ENCODE peak calls at places on chromosomes 12 and 14, in ten cellular contexts. C is DMS 273 treated with DMSO at 0.1 percent for 48 hours, W is RPMI7951, T is T-cell, B is foreskin keratinocyte, G is choroid plexus epithelial cell, I is anterior cingulate cortex, N is foreskin fibroblast, D is brain pericyte, Z is NCI-H345. F is an unnamed sample.

GRCh38 chr12:68451261-68452091 is 119.3 kb upstream of the MDM1 start:
- DNase-seq in C (no peak), W (peak), T (no peak), B (peak), G (peak), I (peak), N (peak), D (no peak), Z (peak), F (peak)

GRCh38 chr14:20610002-20610765 is 19.0 kb upstream of the RNASE12 start:
- DNase-seq in C (peak), W (peak), T (peak), B (peak), G (peak), I (peak), N (peak), D (no peak), Z (peak), F (peak)

GRCh38 chr14:73026243-73026844 is 562 bp downstream of the ZFYVE1 start:
- DNase-seq in C (no peak), W (no peak), T (no peak), B (no peak), G (no peak), I (no peak), N (no peak), D (no peak), Z (no peak), F (no peak)

GRCh38 chr12:131279281-131279921 is 325.7 kb downstream of the ADGRD1 start:
- DNase-seq in C (no peak), W (no peak), T (no peak), B (no peak), G (no peak), I (no peak), N (no peak), D (no peak), Z (no peak), F (no peak)

GRCh38 chr12:6958609-6959375 is 7.6 kb downstream of the PTPN6 start:
- DNase-seq in C (no peak), W (no peak), T (peak), B (no peak), G (no peak), I (no peak), N (no peak), D (no peak), Z (no peak), F (no peak)

GRCh38 chr14:103861413-103862392 is 14.3 kb upstream of the PPP1R13B start:
- DNase-seq in C (no peak), W (no peak), T (no peak), B (no peak), G (no peak), I (no peak), N (no peak), D (no peak), Z (no peak), F (no peak)

GRCh38 chr12:103495158-103495782 is 498 bp downstream of the C12orf42 start:
- DNase-seq in C (peak), W (no peak), T (peak), B (no peak), G (no peak), I (peak), N (no peak), D (no peak), Z (peak), F (no peak)

GRCh38 chr12:47551426-47551851 is 154.4 kb downstream of the RPAP3 start:
- DNase-seq in C (peak), W (peak), T (no peak), B (peak), G (peak), I (no peak), N (peak), D (no peak), Z (no peak), F (peak)

GRCh38 chr14:20782280-20782890 is 1.3 kb downstream of the RNASE6 start:
- DNase-seq in C (no peak), W (peak), T (peak), B (no peak), G (no peak), I (no peak), N (no peak), D (no peak), Z (no peak), F (no peak)

GRCh38 chr14:84520711-84521338 is 1009.1 kb upstream of the FLRT2 start:
- DNase-seq in C (no peak), W (no peak), T (no peak), B (no peak), G (peak), I (no peak), N (no peak), D (no peak), Z (no peak), F (peak)

GRCh38 chr14:82451675-82452074 is 918.0 kb upstream of the SEL1L start:
- DNase-seq in C (no peak), W (no peak), T (no peak), B (no peak), G (no peak), I (no peak), N (no peak), D (no peak), Z (no peak), F (no peak)

GRCh38 chr14:87896393-87897380 is 96.3 kb downstream of the GALC start:
- DNase-seq in C (peak), W (peak), T (no peak), B (peak), G (peak), I (no peak), N (peak), D (no peak), Z (peak), F (peak)

GRCh38 chr12:131642101-131642540 is 68.8 kb upstream of the SFSWAP start:
- DNase-seq in C (no peak), W (no peak), T (no peak), B (no peak), G (no peak), I (no peak), N (no peak), D (no peak), Z (no peak), F (no peak)

GRCh38 chr12:57887631-57888406 is 41.3 kb upstream of the CTDSP2 start:
- DNase-seq in C (peak), W (peak), T (no peak), B (peak), G (peak), I (peak), N (peak), D (no peak), Z (peak), F (peak)

GRCh38 chr12:125015680-125016310 is 22.4 kb downstream of the BRI3BP start:
- DNase-seq in C (no peak), W (peak), T (no peak), B (no peak), G (no peak), I (peak), N (no peak), D (no peak), Z (peak), F (no peak)

GRCh38 chr14:24307575-24308341 is at the start of gene CIDEB:
- DNase-seq in C (no peak), W (peak), T (peak), B (peak), G (peak), I (peak), N (peak), D (no peak), Z (peak), F (peak)

GRCh38 chr12:59452746-59453145 is 143.1 kb upstream of the SLC16A7 start:
- DNase-seq in C (peak), W (peak), T (no peak), B (no peak), G (no peak), I (no peak), N (no peak), D (no peak), Z (no peak), F (peak)

GRCh38 chr12:54578778-54579177 is 9.7 kb downstream of the PPP1R1A start:
- DNase-seq in C (no peak), W (no peak), T (no peak), B (no peak), G (no peak), I (no peak), N (no peak), D (no peak), Z (no peak), F (no peak)

F was measured in IMR-90.